ENCODE peak calls at places on chromosomes 4 and X, in ten cellular contexts. One of them, this sample, is unnamed.
A peak's percentile ranks its signal among the peaks of the same experiment; 100 is the strongest.

GRCh38 chr4:71429106-71429505 is 90.3 kb downstream of the SLC4A4 start:
- DNase-seq in activated B cell treated with CpG ODN at 0.5 μM for 24 hours: no peak
- DNase-seq in gastrocnemius medialis: no peak
- DNase-seq in HCT116: no peak
- DNase-seq in progenitor cell of endocrine pancreas: no peak
- DNase-seq in WTC11: no peak
- DNase-seq in B cell: no peak
- DNase-seq in heart right ventricle: no peak
- DNase-seq in brain microvascular endothelial cell: no peak
- DNase-seq in cardiac muscle cell: no peak
- DNase-seq in this sample: no peak

GRCh38 chr4:26909369-26909768 is 48.7 kb downstream of the STIM2 start:
- DNase-seq in HCT116: no peak
- DNase-seq in cardiac muscle cell: peak; percentile 21
- DNase-seq in gastrocnemius medialis: no peak
- DNase-seq in heart right ventricle: no peak
- DNase-seq in WTC11: no peak
- DNase-seq in B cell: no peak
- DNase-seq in brain microvascular endothelial cell: no peak
- DNase-seq in activated B cell treated with CpG ODN at 0.5 μM for 24 hours: no peak
- DNase-seq in progenitor cell of endocrine pancreas: no peak
- DNase-seq in this sample: no peak

GRCh38 chr4:55910140-55910539 is 38.6 kb upstream of the CEP135 start:
- DNase-seq in activated B cell treated with CpG ODN at 0.5 μM for 24 hours: no peak
- DNase-seq in brain microvascular endothelial cell: peak; percentile 70
- DNase-seq in B cell: no peak
- DNase-seq in heart right ventricle: no peak
- DNase-seq in WTC11: no peak
- DNase-seq in progenitor cell of endocrine pancreas: no peak
- DNase-seq in HCT116: no peak
- DNase-seq in gastrocnemius medialis: no peak
- DNase-seq in cardiac muscle cell: peak; percentile 46
- DNase-seq in this sample: no peak

GRCh38 chrX:10685923-10686595 is 65.7 kb upstream of the MID1 start:
- DNase-seq in brain microvascular endothelial cell: peak; percentile 8
- DNase-seq in activated B cell treated with CpG ODN at 0.5 μM for 24 hours: no peak
- DNase-seq in cardiac muscle cell: no peak
- DNase-seq in progenitor cell of endocrine pancreas: no peak
- DNase-seq in B cell: no peak
- DNase-seq in HCT116: no peak
- DNase-seq in heart right ventricle: no peak
- DNase-seq in gastrocnemius medialis: no peak
- DNase-seq in WTC11: no peak
- DNase-seq in this sample: no peak

GRCh38 chrX:97046861-97047260 is 163.2 kb downstream of the RPA4 start:
- DNase-seq in HCT116: no peak
- DNase-seq in heart right ventricle: no peak
- DNase-seq in progenitor cell of endocrine pancreas: no peak
- DNase-seq in gastrocnemius medialis: no peak
- DNase-seq in B cell: no peak
- DNase-seq in activated B cell treated with CpG ODN at 0.5 μM for 24 hours: no peak
- DNase-seq in WTC11: no peak
- DNase-seq in cardiac muscle cell: no peak
- DNase-seq in brain microvascular endothelial cell: no peak
- DNase-seq in this sample: no peak

GRCh38 chrX:72001471-72001870 is 90.8 kb downstream of the NHSL2 start:
- DNase-seq in cardiac muscle cell: no peak
- DNase-seq in brain microvascular endothelial cell: no peak
- DNase-seq in activated B cell treated with CpG ODN at 0.5 μM for 24 hours: no peak
- DNase-seq in gastrocnemius medialis: no peak
- DNase-seq in heart right ventricle: no peak
- DNase-seq in WTC11: peak; percentile 21
- DNase-seq in B cell: no peak
- DNase-seq in HCT116: no peak
- DNase-seq in progenitor cell of endocrine pancreas: no peak
- DNase-seq in this sample: no peak

GRCh38 chr4:24568425-24568824 is 15.9 kb downstream of the DHX15 start:
- DNase-seq in heart right ventricle: no peak
- DNase-seq in HCT116: no peak
- DNase-seq in progenitor cell of endocrine pancreas: no peak
- DNase-seq in gastrocnemius medialis: no peak
- DNase-seq in WTC11: no peak
- DNase-seq in cardiac muscle cell: peak; percentile 35
- DNase-seq in activated B cell treated with CpG ODN at 0.5 μM for 24 hours: no peak
- DNase-seq in brain microvascular endothelial cell: no peak
- DNase-seq in B cell: no peak
- DNase-seq in this sample: no peak

GRCh38 chr4:139242511-139243051 is 37.4 kb downstream of the MGARP start:
- DNase-seq in cardiac muscle cell: peak; percentile 47
- DNase-seq in gastrocnemius medialis: no peak
- DNase-seq in activated B cell treated with CpG ODN at 0.5 μM for 24 hours: no peak
- DNase-seq in brain microvascular endothelial cell: peak; percentile 85
- DNase-seq in heart right ventricle: no peak
- DNase-seq in HCT116: no peak
- DNase-seq in B cell: no peak
- DNase-seq in WTC11: no peak
- DNase-seq in progenitor cell of endocrine pancreas: no peak
- DNase-seq in this sample: no peak

GRCh38 chr4:965048-965765 is 8.2 kb downstream of the DGKQ start:
- DNase-seq in HCT116: no peak
- DNase-seq in cardiac muscle cell: no peak
- DNase-seq in heart right ventricle: no peak
- DNase-seq in B cell: no peak
- DNase-seq in activated B cell treated with CpG ODN at 0.5 μM for 24 hours: no peak
- DNase-seq in WTC11: no peak
- DNase-seq in gastrocnemius medialis: no peak
- DNase-seq in progenitor cell of endocrine pancreas: no peak
- DNase-seq in brain microvascular endothelial cell: no peak
- DNase-seq in this sample: no peak

GRCh38 chrX:136159615-136160025 is 12.3 kb downstream of the FHL1 start:
- DNase-seq in brain microvascular endothelial cell: no peak
- DNase-seq in activated B cell treated with CpG ODN at 0.5 μM for 24 hours: no peak
- DNase-seq in B cell: no peak
- DNase-seq in gastrocnemius medialis: peak; percentile 36
- DNase-seq in WTC11: no peak
- DNase-seq in heart right ventricle: no peak
- DNase-seq in HCT116: no peak
- DNase-seq in cardiac muscle cell: no peak
- DNase-seq in progenitor cell of endocrine pancreas: no peak
- DNase-seq in this sample: no peak

GRCh38 chrX:132986556-132986955 is 28.1 kb upstream of the HS6ST2 start:
- DNase-seq in heart right ventricle: no peak
- DNase-seq in activated B cell treated with CpG ODN at 0.5 μM for 24 hours: no peak
- DNase-seq in B cell: no peak
- DNase-seq in gastrocnemius medialis: no peak
- DNase-seq in HCT116: no peak
- DNase-seq in WTC11: no peak
- DNase-seq in progenitor cell of endocrine pancreas: no peak
- DNase-seq in cardiac muscle cell: no peak
- DNase-seq in brain microvascular endothelial cell: no peak
- DNase-seq in this sample: no peak

GRCh38 chrX:41300758-41301437 is 33.1 kb upstream of the DDX3X start:
- DNase-seq in heart right ventricle: no peak
- DNase-seq in B cell: no peak
- DNase-seq in cardiac muscle cell: peak; percentile 29
- DNase-seq in brain microvascular endothelial cell: peak; percentile 49
- DNase-seq in activated B cell treated with CpG ODN at 0.5 μM for 24 hours: no peak
- DNase-seq in gastrocnemius medialis: no peak
- DNase-seq in WTC11: no peak
- DNase-seq in progenitor cell of endocrine pancreas: no peak
- DNase-seq in HCT116: no peak
- DNase-seq in this sample: no peak

GRCh38 chr4:40713798-40714197 is 36.0 kb upstream of the NSUN7 start:
- DNase-seq in heart right ventricle: no peak
- DNase-seq in HCT116: no peak
- DNase-seq in gastrocnemius medialis: no peak
- DNase-seq in progenitor cell of endocrine pancreas: no peak
- DNase-seq in B cell: no peak
- DNase-seq in activated B cell treated with CpG ODN at 0.5 μM for 24 hours: no peak
- DNase-seq in brain microvascular endothelial cell: no peak
- DNase-seq in cardiac muscle cell: no peak
- DNase-seq in WTC11: no peak
- DNase-seq in this sample: no peak

GRCh38 chr4:924107-925096 is 7.7 kb downstream of the GAK start:
- DNase-seq in activated B cell treated with CpG ODN at 0.5 μM for 24 hours: no peak
- DNase-seq in heart right ventricle: no peak
- DNase-seq in brain microvascular endothelial cell: peak; percentile 43
- DNase-seq in gastrocnemius medialis: no peak
- DNase-seq in cardiac muscle cell: peak; percentile 35
- DNase-seq in B cell: peak; percentile 57
- DNase-seq in WTC11: no peak
- DNase-seq in progenitor cell of endocrine pancreas: no peak
- DNase-seq in HCT116: no peak
- DNase-seq in this sample: no peak

DNA sequence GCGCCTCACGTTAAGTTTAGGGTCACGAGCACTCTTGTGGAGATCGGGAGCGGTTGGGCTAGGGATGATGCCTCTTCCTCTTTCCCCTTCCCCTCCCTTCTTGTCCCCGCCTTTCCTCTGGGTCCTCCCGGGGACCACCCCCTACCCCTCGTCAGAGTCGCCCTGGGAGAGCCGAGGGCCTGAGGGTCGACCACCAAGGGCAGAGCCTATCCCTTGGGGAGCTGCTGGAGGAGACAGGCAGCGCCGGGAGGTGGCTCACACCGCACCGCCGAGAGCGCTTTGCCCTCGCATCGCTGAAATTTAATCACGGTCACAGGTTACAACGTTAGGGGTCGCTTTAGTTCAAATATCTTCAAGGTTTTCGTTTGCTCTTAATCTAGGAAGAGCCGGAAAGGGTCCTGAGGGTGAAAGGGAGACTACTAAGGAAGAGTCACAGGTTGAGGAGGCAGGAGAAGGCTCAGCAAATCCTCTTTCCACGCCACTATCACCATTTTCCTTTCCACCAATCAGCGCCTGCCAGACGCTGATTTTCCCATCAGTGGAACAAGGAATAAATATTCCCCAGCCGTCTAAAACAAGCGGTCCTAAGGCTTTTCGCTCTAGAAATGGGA is 529 bp upstream of the SNCA start:
- DNase-seq in brain microvascular endothelial cell: peak; percentile 6
- DNase-seq in WTC11: peak; percentile 66
- DNase-seq in heart right ventricle: no peak
- DNase-seq in cardiac muscle cell: peak; percentile 43
- DNase-seq in activated B cell treated with CpG ODN at 0.5 μM for 24 hours: peak; percentile 22
- DNase-seq in progenitor cell of endocrine pancreas: peak; percentile 29
- DNase-seq in B cell: peak; percentile 36
- DNase-seq in gastrocnemius medialis: no peak
- DNase-seq in HCT116: no peak
- DNase-seq in this sample: peak; percentile 23
- TF ChIP-seq CTCF in brain microvascular endothelial cell: peak; percentile 24
- TF ChIP-seq CTCF in WTC11: peak; percentile 16
- TF ChIP-seq CTCF in heart right ventricle: no peak
- TF ChIP-seq CTCF in cardiac muscle cell: peak; percentile 22
- TF ChIP-seq CTCF in activated B cell treated with CpG ODN at 0.5 μM for 24 hours: no peak
- TF ChIP-seq CTCF in progenitor cell of endocrine pancreas: peak; percentile 43
- TF ChIP-seq CTCF in B cell: no peak
- TF ChIP-seq CTCF in gastrocnemius medialis: no peak
- TF ChIP-seq CTCF in HCT116: peak; percentile 30
- TF ChIP-seq CTCF in this sample: peak; percentile 32

GRCh38 chr4:9703391-9703790 is 78.0 kb upstream of the DRD5 start:
- DNase-seq in cardiac muscle cell: peak; percentile 45
- DNase-seq in brain microvascular endothelial cell: peak; percentile 34
- DNase-seq in HCT116: peak; percentile 52
- DNase-seq in B cell: peak; percentile 54
- DNase-seq in activated B cell treated with CpG ODN at 0.5 μM for 24 hours: peak; percentile 37
- DNase-seq in progenitor cell of endocrine pancreas: peak; percentile 65
- DNase-seq in WTC11: peak; percentile 88
- DNase-seq in heart right ventricle: peak; percentile 43
- DNase-seq in gastrocnemius medialis: no peak
- DNase-seq in this sample: no peak
- TF ChIP-seq CTCF in cardiac muscle cell: peak; percentile 58
- TF ChIP-seq CTCF in brain microvascular endothelial cell: peak; percentile 50
- TF ChIP-seq CTCF in HCT116: peak; percentile 83
- TF ChIP-seq CTCF in B cell: peak; percentile 58
- TF ChIP-seq CTCF in activated B cell treated with CpG ODN at 0.5 μM for 24 hours: no peak
- TF ChIP-seq CTCF in progenitor cell of endocrine pancreas: peak; percentile 78
- TF ChIP-seq CTCF in WTC11: peak; percentile 84
- TF ChIP-seq CTCF in heart right ventricle: peak; percentile 67
- TF ChIP-seq CTCF in gastrocnemius medialis: peak; percentile 28
- TF ChIP-seq CTCF in this sample: peak; percentile 68

DNA sequence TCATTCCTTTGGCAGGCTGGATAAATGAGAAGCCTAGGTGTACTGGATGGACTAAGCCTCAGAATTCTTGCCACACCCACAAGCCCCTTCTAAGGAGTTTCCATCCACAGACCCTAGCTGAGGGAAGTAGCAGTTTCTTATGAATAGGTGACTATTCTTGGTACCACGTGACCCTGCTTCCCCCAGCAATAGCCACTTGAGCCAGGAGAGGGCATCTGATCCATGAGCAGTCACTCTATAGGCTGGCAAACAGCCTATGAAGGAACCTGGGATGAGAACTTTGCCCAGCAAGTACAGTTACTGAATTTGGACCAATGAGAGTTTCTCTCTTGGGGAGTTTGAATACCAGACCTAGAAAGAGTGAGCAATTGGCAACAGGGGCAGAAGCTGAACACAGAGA is 84.0 kb downstream of the RTL9 start:
- DNase-seq in gastrocnemius medialis: no peak
- DNase-seq in heart right ventricle: no peak
- DNase-seq in brain microvascular endothelial cell: peak; percentile 6
- DNase-seq in activated B cell treated with CpG ODN at 0.5 μM for 24 hours: no peak
- DNase-seq in progenitor cell of endocrine pancreas: no peak
- DNase-seq in B cell: no peak
- DNase-seq in cardiac muscle cell: peak; percentile 11
- DNase-seq in HCT116: no peak
- DNase-seq in WTC11: peak; percentile 30
- DNase-seq in this sample: no peak
- TF ChIP-seq CTCF in gastrocnemius medialis: no peak
- TF ChIP-seq CTCF in heart right ventricle: no peak
- TF ChIP-seq CTCF in brain microvascular endothelial cell: peak; percentile 56
- TF ChIP-seq CTCF in activated B cell treated with CpG ODN at 0.5 μM for 24 hours: no peak
- TF ChIP-seq CTCF in progenitor cell of endocrine pancreas: peak; percentile 51
- TF ChIP-seq CTCF in B cell: no peak
- TF ChIP-seq CTCF in cardiac muscle cell: peak; percentile 16
- TF ChIP-seq CTCF in HCT116: peak; percentile 44
- TF ChIP-seq CTCF in WTC11: no peak
- TF ChIP-seq CTCF in this sample: no peak

GRCh38 chrX:111444881-111445280 is 32.9 kb upstream of the DCX start:
- DNase-seq in B cell: no peak
- DNase-seq in WTC11: no peak
- DNase-seq in cardiac muscle cell: no peak
- DNase-seq in heart right ventricle: no peak
- DNase-seq in brain microvascular endothelial cell: no peak
- DNase-seq in gastrocnemius medialis: no peak
- DNase-seq in HCT116: no peak
- DNase-seq in activated B cell treated with CpG ODN at 0.5 μM for 24 hours: no peak
- DNase-seq in progenitor cell of endocrine pancreas: no peak
- DNase-seq in this sample: no peak

GRCh38 chrX:111445485-111445884 is 33.5 kb upstream of the DCX start:
- DNase-seq in WTC11: no peak
- DNase-seq in activated B cell treated with CpG ODN at 0.5 μM for 24 hours: no peak
- DNase-seq in B cell: no peak
- DNase-seq in brain microvascular endothelial cell: peak; percentile 1
- DNase-seq in HCT116: peak; percentile 15
- DNase-seq in progenitor cell of endocrine pancreas: no peak
- DNase-seq in heart right ventricle: no peak
- DNase-seq in cardiac muscle cell: peak; percentile 42
- DNase-seq in gastrocnemius medialis: no peak
- DNase-seq in this sample: peak; percentile 5

GRCh38 chrX:111442791-111443190 is 30.8 kb upstream of the DCX start:
- DNase-seq in WTC11: no peak
- DNase-seq in progenitor cell of endocrine pancreas: no peak
- DNase-seq in HCT116: no peak
- DNase-seq in activated B cell treated with CpG ODN at 0.5 μM for 24 hours: no peak
- DNase-seq in gastrocnemius medialis: no peak
- DNase-seq in cardiac muscle cell: no peak
- DNase-seq in heart right ventricle: no peak
- DNase-seq in B cell: no peak
- DNase-seq in brain microvascular endothelial cell: no peak
- DNase-seq in this sample: no peak

GRCh38 chrX:111447298-111447697 is 35.3 kb upstream of the DCX start:
- DNase-seq in cardiac muscle cell: peak; percentile 4
- DNase-seq in progenitor cell of endocrine pancreas: peak; percentile 9
- DNase-seq in gastrocnemius medialis: no peak
- DNase-seq in activated B cell treated with CpG ODN at 0.5 μM for 24 hours: no peak
- DNase-seq in heart right ventricle: no peak
- DNase-seq in brain microvascular endothelial cell: no peak
- DNase-seq in WTC11: peak; percentile 41
- DNase-seq in HCT116: peak; percentile 4
- DNase-seq in B cell: no peak
- DNase-seq in this sample: no peak
- TF ChIP-seq CTCF in cardiac muscle cell: peak; percentile 20
- TF ChIP-seq CTCF in progenitor cell of endocrine pancreas: peak; percentile 59
- TF ChIP-seq CTCF in gastrocnemius medialis: no peak
- TF ChIP-seq CTCF in activated B cell treated with CpG ODN at 0.5 μM for 24 hours: no peak
- TF ChIP-seq CTCF in heart right ventricle: peak; percentile 27
- TF ChIP-seq CTCF in brain microvascular endothelial cell: peak; percentile 25
- TF ChIP-seq CTCF in WTC11: peak; percentile 27
- TF ChIP-seq CTCF in HCT116: peak; percentile 33
- TF ChIP-seq CTCF in B cell: peak; percentile 15
- TF ChIP-seq CTCF in this sample: peak; percentile 48